ENCODE peak calls at places on chromosomes 16 and 17, in five cellular contexts. One of them, this sample, is unnamed.

GRCh38 chr17:62754696-62755095 is 53.4 kb downstream of the MARCHF10 start:
- DNase-seq in heart right ventricle: no peak
- DNase-seq in body of pancreas: no peak
- DNase-seq in H1: no peak
- DNase-seq in nephron progenitor cell: no peak
- DNase-seq in this sample: no peak

GRCh38 chr17:6654816-6655731 is 3.5 kb downstream of the C17orf100 start:
- DNase-seq in heart right ventricle: no peak
- DNase-seq in body of pancreas: peak; percentile 70
- DNase-seq in H1: peak; percentile 80
- DNase-seq in nephron progenitor cell: peak; percentile 63
- DNase-seq in this sample: peak; percentile 52

GRCh38 chr16:57893559-57894389 is 77.2 kb downstream of the CNGB1 start:
- DNase-seq in H1: no peak
- DNase-seq in nephron progenitor cell: no peak
- DNase-seq in body of pancreas: peak; percentile 45
- DNase-seq in heart right ventricle: no peak
- DNase-seq in this sample: no peak

GRCh38 chr17:8332688-8333087 is 7.0 kb upstream of the ODF4 start:
- DNase-seq in H1: no peak
- DNase-seq in body of pancreas: no peak
- DNase-seq in nephron progenitor cell: peak; percentile 35
- DNase-seq in heart right ventricle: peak; percentile 26
- DNase-seq in this sample: no peak

GRCh38 chr17:20009052-20009301 is 182 bp upstream of the SPECC1 start:
- DNase-seq in H1: no peak
- DNase-seq in body of pancreas: no peak
- DNase-seq in nephron progenitor cell: no peak
- DNase-seq in heart right ventricle: no peak
- DNase-seq in this sample: no peak

GRCh38 chr17:57530508-57530907 is 214.6 kb downstream of the CCDC182 start:
- DNase-seq in heart right ventricle: no peak
- DNase-seq in H1: no peak
- DNase-seq in body of pancreas: no peak
- DNase-seq in nephron progenitor cell: no peak
- DNase-seq in this sample: no peak

GRCh38 chr16:777826-778225 is 10.4 kb downstream of the RPUSD1 start:
- DNase-seq in heart right ventricle: no peak
- DNase-seq in nephron progenitor cell: no peak
- DNase-seq in body of pancreas: no peak
- DNase-seq in H1: no peak
- DNase-seq in this sample: no peak

GRCh38 chr17:48385303-48385702 is 44.7 kb downstream of the SKAP1 start:
- DNase-seq in heart right ventricle: no peak
- DNase-seq in body of pancreas: no peak
- DNase-seq in nephron progenitor cell: no peak
- DNase-seq in H1: no peak
- DNase-seq in this sample: no peak

GRCh38 chr16:84115919-84116719 is 623 bp downstream of the MBTPS1 start:
- DNase-seq in nephron progenitor cell: no peak
- DNase-seq in body of pancreas: peak; percentile 68
- DNase-seq in heart right ventricle: peak; percentile 43
- DNase-seq in H1: no peak
- DNase-seq in this sample: peak; percentile 66

GRCh38 chr16:81366316-81366932 is 51.7 kb downstream of the GAN start:
- DNase-seq in heart right ventricle: no peak
- DNase-seq in body of pancreas: no peak
- DNase-seq in H1: no peak
- DNase-seq in nephron progenitor cell: peak; percentile 8
- DNase-seq in this sample: no peak

GRCh38 chr16:84228321-84228838 is 11.4 kb downstream of the KCNG4 start:
- DNase-seq in H1: peak; percentile 66
- DNase-seq in body of pancreas: peak; percentile 36
- DNase-seq in heart right ventricle: peak; percentile 77
- DNase-seq in nephron progenitor cell: peak; percentile 31
- DNase-seq in this sample: no peak

GRCh38 chr16:70703041-70703834 is 17.4 kb upstream of the MTSS2 start:
- DNase-seq in H1: no peak
- DNase-seq in heart right ventricle: peak; percentile 68
- DNase-seq in nephron progenitor cell: peak; percentile 43
- DNase-seq in body of pancreas: no peak
- DNase-seq in this sample: no peak

GRCh38 chr17:38745545-38745944 is 2.6 kb downstream of the PCGF2 start:
- DNase-seq in H1: no peak
- DNase-seq in nephron progenitor cell: no peak
- DNase-seq in body of pancreas: no peak
- DNase-seq in heart right ventricle: no peak
- DNase-seq in this sample: no peak

GRCh38 chr16:84827131-84827574 is 7.4 kb downstream of the CRISPLD2 start:
- DNase-seq in body of pancreas: no peak
- DNase-seq in heart right ventricle: no peak
- DNase-seq in nephron progenitor cell: no peak
- DNase-seq in H1: no peak
- DNase-seq in this sample: no peak

GRCh38 chr16:79073560-79073959 is 527.0 kb downstream of the MAF start:
- DNase-seq in body of pancreas: no peak
- DNase-seq in nephron progenitor cell: no peak
- DNase-seq in H1: no peak
- DNase-seq in heart right ventricle: no peak
- DNase-seq in this sample: no peak

GRCh38 chr17:79341529-79341780 is 266.8 kb downstream of the ENGASE start:
- DNase-seq in H1: no peak
- DNase-seq in body of pancreas: no peak
- DNase-seq in heart right ventricle: no peak
- DNase-seq in nephron progenitor cell: no peak
- DNase-seq in this sample: no peak

GRCh38 chr16:3846595-3847091 is 33.9 kb downstream of the CREBBP start:
- DNase-seq in heart right ventricle: no peak
- DNase-seq in body of pancreas: no peak
- DNase-seq in H1: no peak
- DNase-seq in nephron progenitor cell: no peak
- DNase-seq in this sample: no peak

GRCh38 chr16:1862394-1862793 is 9.6 kb downstream of the MEIOB start:
- DNase-seq in nephron progenitor cell: no peak
- DNase-seq in H1: no peak
- DNase-seq in body of pancreas: no peak
- DNase-seq in heart right ventricle: no peak
- DNase-seq in this sample: no peak

GRCh38 chr16:1870365-1871082 is 1.4 kb downstream of the MEIOB start:
- DNase-seq in H1: no peak
- DNase-seq in body of pancreas: peak; percentile 15
- DNase-seq in heart right ventricle: no peak
- DNase-seq in nephron progenitor cell: no peak
- DNase-seq in this sample: no peak

GRCh38 chr16:1861730-1862129 is 10.2 kb downstream of the MEIOB start:
- DNase-seq in nephron progenitor cell: no peak
- DNase-seq in H1: no peak
- DNase-seq in body of pancreas: no peak
- DNase-seq in heart right ventricle: no peak
- DNase-seq in this sample: no peak

GRCh38 chr16:1863681-1864460 is 8.1 kb downstream of the MEIOB start:
- DNase-seq in nephron progenitor cell: no peak
- DNase-seq in heart right ventricle: no peak
- DNase-seq in body of pancreas: peak; percentile 20
- DNase-seq in H1: no peak
- DNase-seq in this sample: no peak

DNA sequence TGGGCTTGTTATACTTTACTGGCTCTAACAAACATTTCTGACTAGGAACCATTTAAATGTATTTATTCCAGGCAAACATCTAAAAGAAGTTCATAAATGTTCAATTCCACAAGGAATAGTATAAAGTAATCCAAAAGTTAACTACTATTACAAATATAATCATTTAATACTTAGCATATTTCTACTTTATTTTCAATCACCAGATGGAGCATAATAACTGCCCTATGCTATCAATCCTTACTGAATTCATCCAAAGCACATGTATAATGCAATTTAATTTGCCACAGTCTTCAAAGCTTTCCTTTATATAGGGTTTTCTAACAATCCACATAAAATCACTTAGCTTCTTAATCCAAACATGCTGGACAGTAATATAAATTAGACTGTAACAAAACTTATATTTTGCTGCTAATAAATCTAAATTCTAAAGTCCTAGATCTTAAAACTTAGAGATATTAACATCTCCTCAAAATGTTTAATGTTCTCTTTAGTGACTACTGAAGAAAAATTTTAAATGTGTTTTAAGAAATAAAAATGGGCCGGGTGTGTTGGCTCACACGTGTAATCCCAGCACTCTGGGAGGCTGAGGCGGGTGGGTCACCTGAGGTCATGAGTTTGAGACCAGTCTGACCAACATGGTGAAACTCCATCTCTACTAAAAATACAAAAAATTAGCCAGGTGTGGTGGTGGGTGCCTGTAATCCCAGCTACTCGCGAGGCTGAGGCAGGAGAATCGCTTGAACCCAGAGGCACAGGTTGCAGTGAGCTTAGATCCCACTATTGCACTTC is 5.9 kb downstream of the MEIOB start:
- DNase-seq in heart right ventricle: no peak
- DNase-seq in H1: no peak
- DNase-seq in nephron progenitor cell: no peak
- DNase-seq in body of pancreas: no peak
- DNase-seq in this sample: no peak
- TF ChIP-seq CTCF in heart right ventricle: no peak
- TF ChIP-seq CTCF in H1: no peak
- TF ChIP-seq CTCF in nephron progenitor cell: no peak
- TF ChIP-seq CTCF in body of pancreas: no peak
- TF ChIP-seq CTCF in this sample: no peak

GRCh38 chr17:74433421-74434121 is 1.7 kb downstream of the GPRC5C start:
- DNase-seq in heart right ventricle: no peak
- DNase-seq in nephron progenitor cell: peak; percentile 60
- DNase-seq in H1: no peak
- DNase-seq in body of pancreas: peak; percentile 54
- DNase-seq in this sample: peak; percentile 59

GRCh38 chr17:74439691-74440567 is 8.0 kb downstream of the GPRC5C start:
- DNase-seq in H1: no peak
- DNase-seq in nephron progenitor cell: no peak
- DNase-seq in heart right ventricle: no peak
- DNase-seq in body of pancreas: no peak
- DNase-seq in this sample: no peak

GRCh38 chr17:74441537-74441936 is 9.6 kb downstream of the GPRC5C start:
- DNase-seq in H1: no peak
- DNase-seq in body of pancreas: no peak
- DNase-seq in heart right ventricle: no peak
- DNase-seq in nephron progenitor cell: no peak
- DNase-seq in this sample: no peak

GRCh38 chr17:74435775-74436359 is 4.0 kb downstream of the GPRC5C start:
- DNase-seq in nephron progenitor cell: no peak
- DNase-seq in heart right ventricle: no peak
- DNase-seq in body of pancreas: peak; percentile 46
- DNase-seq in H1: no peak
- DNase-seq in this sample: no peak

GRCh38 chr17:74437702-74438101 is 5.8 kb downstream of the GPRC5C start:
- DNase-seq in nephron progenitor cell: no peak
- DNase-seq in heart right ventricle: no peak
- DNase-seq in body of pancreas: no peak
- DNase-seq in H1: no peak
- DNase-seq in this sample: no peak
- TF ChIP-seq CTCF in nephron progenitor cell: peak; percentile 55
- TF ChIP-seq CTCF in heart right ventricle: peak; percentile 62
- TF ChIP-seq CTCF in body of pancreas: peak; percentile 43
- TF ChIP-seq CTCF in H1: peak; percentile 73
- TF ChIP-seq CTCF in this sample: peak; percentile 16

GRCh38 chr16:87602005-87602790 is at the start of gene JPH3:
- DNase-seq in nephron progenitor cell: peak; percentile 58
- DNase-seq in body of pancreas: no peak
- DNase-seq in H1: peak; percentile 87
- DNase-seq in heart right ventricle: no peak
- DNase-seq in this sample: no peak

GRCh38 chr16:87602821-87603683 is 744 bp downstream of the JPH3 start:
- DNase-seq in H1: peak; percentile 75
- DNase-seq in nephron progenitor cell: peak; percentile 66
- DNase-seq in heart right ventricle: no peak
- DNase-seq in body of pancreas: no peak
- DNase-seq in this sample: no peak

GRCh38 chr16:87601322-87602004 is 845 bp upstream of the JPH3 start:
- DNase-seq in H1: no peak
- DNase-seq in nephron progenitor cell: peak; percentile 48
- DNase-seq in body of pancreas: no peak
- DNase-seq in heart right ventricle: no peak
- DNase-seq in this sample: no peak

GRCh38 chr16:87604572-87605135 is 2.3 kb downstream of the JPH3 start:
- DNase-seq in body of pancreas: no peak
- DNase-seq in H1: no peak
- DNase-seq in nephron progenitor cell: no peak
- DNase-seq in heart right ventricle: no peak
- DNase-seq in this sample: no peak

DNA sequence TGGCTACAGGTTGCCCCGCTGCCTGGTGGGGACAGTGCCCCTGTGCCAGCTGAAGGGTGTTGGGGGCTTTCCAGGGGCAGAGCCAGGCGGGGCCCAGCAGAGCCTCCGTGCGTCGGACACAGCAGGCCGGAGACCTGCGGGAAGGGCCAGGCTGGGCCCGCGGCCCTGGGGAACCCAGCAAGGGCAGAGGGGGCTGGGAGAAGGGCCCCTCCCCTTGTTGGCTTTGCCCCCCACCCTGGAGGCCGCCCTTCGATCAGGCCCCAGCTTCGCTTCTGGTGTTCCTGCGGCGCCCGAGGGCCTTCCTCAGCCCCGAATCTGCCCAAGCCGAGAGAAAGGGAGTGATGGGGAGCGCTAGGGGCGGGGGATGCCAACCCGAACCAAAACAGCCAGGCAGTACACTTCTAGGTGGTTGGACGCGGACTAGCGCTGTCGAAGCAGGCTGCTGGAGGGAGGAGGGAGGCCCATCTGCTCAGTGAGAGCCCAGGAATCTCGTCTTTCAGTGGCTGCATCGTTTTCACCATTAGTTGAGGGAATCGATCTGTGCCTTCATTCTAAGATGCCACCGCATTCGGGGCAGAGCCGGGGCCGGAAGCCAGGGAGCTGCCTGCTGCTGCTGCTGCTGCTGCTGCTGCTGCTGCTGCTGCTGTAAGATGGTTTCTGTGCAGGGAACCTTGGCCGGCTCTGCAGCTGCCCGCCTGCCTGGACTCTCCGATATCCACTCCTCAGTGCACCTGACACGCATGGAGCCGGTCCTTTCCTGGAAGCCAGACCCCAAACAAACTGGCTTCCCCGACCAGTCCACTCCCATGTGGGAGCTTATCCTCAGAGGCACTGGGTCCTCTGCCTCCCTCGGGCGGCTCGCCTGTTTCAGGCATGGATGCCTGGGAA is 1.6 kb downstream of the JPH3 start:
- DNase-seq in H1: no peak
- DNase-seq in body of pancreas: no peak
- DNase-seq in heart right ventricle: no peak
- DNase-seq in nephron progenitor cell: peak; percentile 30
- DNase-seq in this sample: no peak
- TF ChIP-seq CTCF in H1: no peak
- TF ChIP-seq CTCF in body of pancreas: no peak
- TF ChIP-seq CTCF in heart right ventricle: no peak
- TF ChIP-seq CTCF in nephron progenitor cell: no peak
- TF ChIP-seq CTCF in this sample: no peak

DNA sequence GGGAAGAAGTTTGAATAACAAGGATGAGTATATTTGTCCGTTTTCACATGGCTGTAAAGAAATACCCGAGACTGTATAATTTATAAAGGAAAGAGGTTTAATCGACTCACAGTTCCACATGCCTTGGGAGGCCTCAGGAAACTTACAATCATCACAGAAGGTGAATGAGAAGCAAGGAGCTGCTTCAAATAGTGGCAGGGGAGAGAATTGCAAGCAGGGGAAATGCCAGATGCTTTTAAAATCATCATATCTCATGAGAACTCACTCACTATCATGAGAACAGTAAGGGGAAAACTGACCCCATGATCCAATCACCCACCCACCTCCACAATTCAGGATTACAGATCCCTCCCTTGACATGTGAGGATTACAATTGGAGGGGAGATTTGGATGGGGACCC is 212.8 kb upstream of the CDH8 start:
- DNase-seq in body of pancreas: no peak
- DNase-seq in heart right ventricle: no peak
- DNase-seq in H1: no peak
- DNase-seq in nephron progenitor cell: no peak
- DNase-seq in this sample: no peak
- TF ChIP-seq CTCF in body of pancreas: no peak
- TF ChIP-seq CTCF in heart right ventricle: no peak
- TF ChIP-seq CTCF in H1: no peak
- TF ChIP-seq CTCF in nephron progenitor cell: no peak
- TF ChIP-seq CTCF in this sample: no peak